ENCODE peak calls at places on chromosomes 4 and X, in five cellular contexts. D, I, P, C and R are unnamed samples.

GRCh38 chrX:153739754-153740486 is 15.3 kb downstream of the ABCD1 start:
- DNase-seq in D (no peak), I (no peak), P (no peak), C (no peak), R (no peak)

GRCh38 chr4:55184600-55185523 is 59.5 kb upstream of the KDR start:
- DNase-seq in D (no peak), I (no peak), P (peak), C (peak), R (peak)

GRCh38 chr4:113760852-113761681 is 471 bp downstream of the CAMK2D start:
- DNase-seq in D (peak), I (peak), P (no peak), C (peak), R (peak)

GRCh38 chr4:23333946-23334878 is 555.6 kb downstream of the PPARGC1A start:
- DNase-seq in D (no peak), I (no peak), P (peak), C (peak), R (no peak)

GRCh38 chr4:182823576-182823975 is 93.6 kb downstream of the DCTD start:
- DNase-seq in D (no peak), I (no peak), P (no peak), C (no peak), R (no peak)

GRCh38 chr4:153523171-153523757 is 57.1 kb downstream of the TMEM131L start:
- DNase-seq in D (no peak), I (no peak), P (no peak), C (no peak), R (no peak)

GRCh38 chr4:24743931-24744330 is 51.4 kb upstream of the SOD3 start:
- DNase-seq in D (no peak), I (no peak), P (peak), C (no peak), R (no peak)

GRCh38 chr4:119087656-119088055 is 48.0 kb upstream of the MYOZ2 start:
- DNase-seq in D (no peak), I (no peak), P (no peak), C (no peak), R (no peak)

GRCh38 chrX:1589356-1590130 is 1.9 kb upstream of the AKAP17A start:
- DNase-seq in D (no peak), I (no peak), P (no peak), C (no peak), R (no peak)

GRCh38 chrX:10611441-10612090 is 8.8 kb downstream of the MID1 start:
- DNase-seq in D (no peak), I (no peak), P (peak), C (no peak), R (no peak)

GRCh38 chr4:121950680-121951569 is 935 bp downstream of the TRPC3 start:
- DNase-seq in D (peak), I (no peak), P (peak), C (peak), R (peak)

GRCh38 chr4:122701965-122702364 is 30.5 kb upstream of the BBS12 start:
- DNase-seq in D (no peak), I (no peak), P (no peak), C (no peak), R (no peak)

GRCh38 chrX:28946846-28947245 is 359.6 kb downstream of the IL1RAPL1 start:
- DNase-seq in D (no peak), I (no peak), P (peak), C (no peak), R (no peak)

GRCh38 chrX:120358687-120359086 is 3.2 kb upstream of the ATP1B4 start:
- DNase-seq in D (no peak), I (no peak), P (no peak), C (no peak), R (peak)

GRCh38 chrX:133847595-133847994 is 137.8 kb downstream of the GPC3 start:
- DNase-seq in D (no peak), I (no peak), P (no peak), C (no peak), R (no peak)

GRCh38 chrX:69285881-69286545 is 120.8 kb upstream of the PJA1 start:
- DNase-seq in D (peak), I (peak), P (peak), C (peak), R (no peak)

GRCh38 chrX:153944140-153944799 is at the start of gene RENBP:
- DNase-seq in D (peak), I (peak), P (no peak), C (no peak), R (no peak)

GRCh38 chrX:153669174-153669890 is 4.3 kb downstream of the PNCK start:
- DNase-seq in D (peak), I (no peak), P (peak), C (no peak), R (no peak)

GRCh38 chrX:153157450-153157849 is 21.6 kb upstream of the MAGEA1 start:
- DNase-seq in D (no peak), I (no peak), P (no peak), C (no peak), R (no peak)

GRCh38 chr4:138494931-138495330 is 252.8 kb upstream of the SLC7A11 start:
- DNase-seq in D (no peak), I (peak), P (peak), C (peak), R (peak)

GRCh38 chr4:2249526-2249991 is 7.6 kb upstream of the HAUS3 start:
- DNase-seq in D (no peak), I (no peak), P (no peak), C (peak), R (no peak)

GRCh38 chrX:48022740-48023139 is 16.0 kb downstream of the SPACA5 start:
- DNase-seq in D (no peak), I (no peak), P (no peak), C (no peak), R (no peak)

GRCh38 chr4:21921526-21922180 is 26.9 kb downstream of the KCNIP4 start:
- DNase-seq in D (no peak), I (no peak), P (no peak), C (no peak), R (no peak)

GRCh38 chr4:67687639-67688038 is 13.3 kb downstream of the UBA6 start:
- DNase-seq in D (no peak), I (no peak), P (peak), C (no peak), R (no peak)

GRCh38 chr4:20589436-20589835 is 110.8 kb upstream of the PACRGL start:
- DNase-seq in D (no peak), I (no peak), P (no peak), C (no peak), R (peak)

GRCh38 chr4:37644962-37645361 is 41.2 kb downstream of the RELL1 start:
- DNase-seq in D (no peak), I (no peak), P (peak), C (no peak), R (no peak)

GRCh38 chrX:72620550-72621145 is 48.0 kb upstream of the HDAC8 start:
- DNase-seq in D (peak), I (no peak), P (peak), C (peak), R (no peak)

GRCh38 chr4:108900018-108900417 is 137.2 kb upstream of the ETNPPL start:
- DNase-seq in D (no peak), I (no peak), P (no peak), C (no peak), R (no peak)

GRCh38 chr4:86032476-86033022 is 327.3 kb downstream of the MAPK10 start:
- DNase-seq in D (no peak), I (no peak), P (peak), C (no peak), R (no peak)

GRCh38 chr4:158729716-158730559 is 6.7 kb upstream of the PPID start:
- DNase-seq in D (peak), I (peak), P (peak), C (peak), R (peak)

GRCh38 chrX:21374994-21375794 is 976 bp downstream of the CNKSR2 start:
- DNase-seq in D (peak), I (no peak), P (no peak), C (no peak), R (no peak)